ENCODE peak calls at places on chromosomes 11 and 22, in seven cellular contexts. R, P, N, Q, S, A and V are unnamed samples.

GRCh38 chr22:23306438-23306921 is 126.2 kb downstream of the BCR start:
- DNase-seq in Q (peak; percentile 35), A (no peak), S (peak; percentile 89), R (no peak), P (no peak), N (peak; percentile 66), V (peak; percentile 30)

GRCh38 chr22:46934746-46935491 is 172.5 kb downstream of the TBC1D22A start:
- DNase-seq in Q (peak; percentile 88), P (no peak), S (peak; percentile 87), N (peak; percentile 85), A (no peak), R (peak; percentile 78), V (no peak)

GRCh38 chr11:119337581-119338317 is 2.9 kb downstream of the C1QTNF5 start:
- DNase-seq in P (no peak), N (no peak), S (peak; percentile 48), A (no peak), Q (peak; percentile 92), R (peak; percentile 31), V (no peak)

GRCh38 chr22:36991220-36991619 is 28.0 kb downstream of the TST start:
- DNase-seq in A (no peak), P (no peak), Q (no peak), N (no peak), S (no peak), R (no peak), V (no peak)

GRCh38 chr22:29697853-29698598 is 21.8 kb upstream of the CABP7 start:
- DNase-seq in S (no peak), A (no peak), P (no peak), R (no peak), N (no peak), Q (no peak), V (no peak)

GRCh38 chr11:17760102-17761029 is 25.8 kb downstream of the KCNC1 start:
- DNase-seq in A (no peak), R (no peak), N (peak; percentile 40), S (peak; percentile 69), Q (peak; percentile 46), P (no peak), V (no peak)

GRCh38 chr22:31861226-31861840 is 83.0 kb upstream of the YWHAH start:
- DNase-seq in Q (no peak), S (no peak), A (no peak), P (no peak), R (no peak), N (no peak), V (no peak)

GRCh38 chr22:23501708-23502107 is 78.4 kb downstream of the IGLL1 start:
- DNase-seq in N (no peak), Q (no peak), P (no peak), A (no peak), S (no peak), R (no peak), V (no peak)

GRCh38 chr11:65041206-65042035 is at the start of gene SAC3D1:
- DNase-seq in P (no peak), R (no peak), A (no peak), S (peak; percentile 66), Q (peak; percentile 85), N (peak; percentile 34), V (peak; percentile 75)

GRCh38 chr22:45632791-45633515 is 38.7 kb upstream of the ATXN10 start:
- DNase-seq in Q (peak; percentile 59), N (peak; percentile 68), A (no peak), P (no peak), S (no peak), R (no peak), V (no peak)

GRCh38 chr22:20243545-20244249 is 24.4 kb downstream of the RTN4R start:
- DNase-seq in A (no peak), Q (peak; percentile 79), N (peak; percentile 75), R (peak; percentile 22), S (peak; percentile 44), P (peak; percentile 34), V (peak; percentile 85)

GRCh38 chr11:108009497-108010360 is 1.0 kb downstream of the CUL5 start:
- DNase-seq in A (no peak), P (no peak), N (peak; percentile 23), R (no peak), S (peak; percentile 34), Q (peak; percentile 6), V (no peak)

GRCh38 chr11:79076526-79077115 is 364.2 kb downstream of the TENM4 start:
- DNase-seq in S (peak; percentile 33), N (peak; percentile 48), Q (no peak), R (no peak), A (no peak), P (no peak), V (no peak)

GRCh38 chr22:42793848-42794405 is 63.1 kb downstream of the ARFGAP3 start:
- DNase-seq in Q (no peak), P (no peak), R (no peak), S (no peak), N (no peak), A (no peak), V (no peak)

GRCh38 chr11:779120-779954 is 2.0 kb upstream of the GATD1 start:
- DNase-seq in Q (no peak), N (no peak), R (no peak), P (no peak), A (no peak), S (no peak), V (no peak)

GRCh38 chr11:34027516-34028406 is 23.8 kb upstream of the CAPRIN1 start:
- DNase-seq in N (no peak), A (no peak), P (no peak), S (no peak), R (no peak), Q (no peak), V (no peak)

GRCh38 chr11:95081412-95081811 is 8.2 kb upstream of the ENDOD1 start:
- DNase-seq in Q (peak; percentile 35), N (no peak), S (peak; percentile 34), R (no peak), P (no peak), A (no peak), V (peak; percentile 84)

GRCh38 chr11:59212744-59213573 is at the start of gene MPEG1:
- DNase-seq in N (no peak), A (no peak), Q (no peak), R (no peak), S (no peak), P (no peak), V (no peak)

GRCh38 chr11:7621090-7621489 is 52.2 kb downstream of the CYB5R2 start:
- DNase-seq in A (no peak), P (no peak), R (no peak), N (no peak), S (no peak), Q (no peak), V (no peak)

GRCh38 chr11:46520971-46521745 is 72.7 kb downstream of the AMBRA1 start:
- DNase-seq in P (no peak), N (peak; percentile 51), S (peak; percentile 32), A (no peak), Q (peak; percentile 86), R (peak; percentile 68), V (peak; percentile 21)

GRCh38 chr11:134098566-134099184 is 29.8 kb downstream of the JAM3 start:
- DNase-seq in N (no peak), S (peak; percentile 15), R (no peak), P (no peak), A (no peak), Q (peak; percentile 20), V (no peak)

GRCh38 chr11:107562647-107563208 is 2.8 kb downstream of the ALKBH8 start:
- DNase-seq in R (peak; percentile 18), S (peak; percentile 86), P (no peak), Q (peak; percentile 61), A (no peak), N (peak; percentile 59), V (no peak)

GRCh38 chr11:8812438-8812837 is 98.6 kb upstream of the AKIP1 start:
- DNase-seq in P (no peak), N (peak; percentile 54), A (no peak), S (no peak), Q (no peak), R (no peak), V (no peak)

GRCh38 chr22:46149998-46150549 is at the start of gene PPARA:
- DNase-seq in A (no peak), R (no peak), N (peak; percentile 65), S (peak; percentile 68), Q (peak; percentile 92), P (peak; percentile 71), V (peak; percentile 89)

GRCh38 chr22:37079668-37080171 is 28.2 kb downstream of the KCTD17 start:
- DNase-seq in A (no peak), S (peak; percentile 51), R (no peak), P (peak; percentile 81), Q (peak; percentile 45), N (peak; percentile 27), V (no peak)

GRCh38 chr11:112345708-112346107 is 85.0 kb upstream of the PLET1 start:
- DNase-seq in S (no peak), Q (no peak), A (no peak), P (no peak), R (no peak), N (no peak), V (no peak)

GRCh38 chr22:33062402-33062801 is 4.2 kb upstream of the SYN3 start:
- DNase-seq in P (no peak), R (no peak), Q (no peak), A (no peak), N (no peak), S (no peak), V (no peak)

GRCh38 chr11:101390539-101390938 is 193.3 kb downstream of the TRPC6 start:
- DNase-seq in A (no peak), Q (peak; percentile 9), N (peak; percentile 10), R (no peak), S (no peak), P (no peak), V (no peak)

GRCh38 chr11:86397351-86397750 is 22.7 kb downstream of the CCDC81 start:
- DNase-seq in P (no peak), S (no peak), N (no peak), A (no peak), R (no peak), Q (no peak), V (no peak)

GRCh38 chr11:57199330-57199729 is 17.6 kb downstream of the LRRC55 start:
- DNase-seq in N (no peak), A (no peak), R (no peak), Q (no peak), P (no peak), S (no peak), V (no peak)

GRCh38 chr22:45446216-45446615 is 32.7 kb downstream of the RIBC2 start:
- DNase-seq in S (no peak), Q (no peak), A (no peak), P (no peak), R (no peak), N (peak; percentile 74), V (no peak)

GRCh38 chr11:19345519-19345847 is 104.7 kb upstream of the E2F8 start:
- DNase-seq in A (no peak), Q (peak; percentile 42), N (no peak), R (no peak), P (no peak), S (peak; percentile 48), V (peak; percentile 60)

GRCh38 chr11:78733031-78733430 is 158.4 kb upstream of the NARS2 start:
- DNase-seq in S (no peak), R (no peak), N (no peak), Q (no peak), A (no peak), P (no peak), V (no peak)

GRCh38 chr11:19432370-19433163 is 191.8 kb upstream of the E2F8 start:
- DNase-seq in S (no peak), N (peak; percentile 95), Q (peak; percentile 88), P (no peak), R (peak; percentile 93), A (no peak), V (no peak)

GRCh38 chr11:2509481-2510001 is 64.7 kb downstream of the KCNQ1 start:
- DNase-seq in N (no peak), A (no peak), R (no peak), P (no peak), S (no peak), Q (no peak), V (no peak)

GRCh38 chr11:88174627-88175003 is 628 bp downstream of the RAB38 start:
- DNase-seq in A (no peak), R (peak; percentile 15), S (peak; percentile 79), P (no peak), N (peak; percentile 90), Q (peak; percentile 84), V (peak; percentile 45)